ENCODE peak calls at places on chromosomes 13 and 19, in seven cellular contexts. N, K, J, T, V, F and R are unnamed samples.
A peak's percentile ranks its signal among the peaks of the same experiment; 100 is the strongest.

GRCh38 chr19:41307090-41307875 is 2.7 kb upstream of the CCDC97 start:
- DNase-seq in T (no peak), J (no peak), F (no peak), N (no peak), K (no peak), V (no peak), R (no peak)

GRCh38 chr19:49614096-49614857 is 23.3 kb downstream of the PRR12 start:
- DNase-seq in F (no peak), N (no peak), T (no peak), J (peak; percentile 95), K (peak; percentile 69), V (no peak), R (peak; percentile 50)

GRCh38 chr19:50537306-50537685 is 23.6 kb upstream of the ASPDH start:
- DNase-seq in K (no peak), J (no peak), T (no peak), N (no peak), F (no peak), V (no peak), R (no peak)

GRCh38 chr13:29621401-29621800 is 25.9 kb upstream of the SLC7A1 start:
- DNase-seq in J (peak; percentile 79), F (no peak), T (no peak), V (no peak), N (no peak), K (no peak), R (peak; percentile 21)

GRCh38 chr19:48635263-48635965 is 1.8 kb downstream of the DBP start:
- DNase-seq in N (peak; percentile 64), J (no peak), K (peak; percentile 88), V (no peak), T (peak; percentile 67), F (peak; percentile 57), R (no peak)

GRCh38 chr13:52892925-52893324 is 44.5 kb upstream of the PCDH8 start:
- DNase-seq in V (no peak), F (no peak), N (no peak), K (no peak), J (no peak), T (no peak), R (no peak)

GRCh38 chr13:23754506-23754905 is 134.7 kb downstream of the MIPEP start:
- DNase-seq in J (no peak), T (no peak), N (no peak), F (no peak), V (no peak), K (peak; percentile 39), R (no peak)

GRCh38 chr13:97141564-97142005 is 80.5 kb upstream of the MBNL2 start:
- DNase-seq in J (peak; percentile 89), T (no peak), N (no peak), V (peak; percentile 17), K (peak; percentile 55), F (peak; percentile 24), R (peak; percentile 89)

GRCh38 chr13:79451500-79451962 is 29.4 kb upstream of the NDFIP2 start:
- DNase-seq in V (no peak), J (peak; percentile 94), T (peak; percentile 41), K (peak; percentile 97), F (no peak), N (peak; percentile 86), R (no peak)

GRCh38 chr19:33684550-33685303 is 63.0 kb downstream of the CHST8 start:
- DNase-seq in F (no peak), J (peak; percentile 0), N (no peak), K (no peak), T (no peak), V (no peak), R (no peak)

GRCh38 chr19:41023193-41023592 is 32.1 kb downstream of the CYP2B6 start:
- DNase-seq in F (no peak), N (no peak), J (no peak), V (no peak), K (no peak), T (no peak), R (no peak)

GRCh38 chr13:21672811-21673591 is 2.1 kb downstream of the FGF9 start:
- DNase-seq in J (no peak), K (no peak), V (no peak), N (no peak), F (no peak), T (no peak), R (no peak)

GRCh38 chr19:13156968-13157882 is 7.0 kb downstream of the IER2 start:
- DNase-seq in F (no peak), T (no peak), K (peak; percentile 51), N (no peak), J (peak; percentile 43), V (no peak), R (no peak)

GRCh38 chr13:112057736-112058518 is 9.0 kb upstream of the SOX1 start:
- DNase-seq in T (no peak), V (peak; percentile 57), F (peak; percentile 34), K (no peak), J (no peak), N (no peak), R (no peak)

GRCh38 chr13:40315416-40316064 is 350.9 kb downstream of the FOXO1 start:
- DNase-seq in T (no peak), F (no peak), J (peak; percentile 65), V (no peak), N (peak; percentile 27), K (peak; percentile 79), R (no peak)

GRCh38 chr19:19064098-19064722 is 416 bp downstream of the SLC25A42 start:
- DNase-seq in K (no peak), T (peak; percentile 66), F (peak; percentile 52), N (no peak), J (no peak), V (no peak), R (peak; percentile 63)

GRCh38 chr13:33188093-33188882 is 97.3 kb downstream of the STARD13 start:
- DNase-seq in N (no peak), K (peak; percentile 8), J (peak; percentile 56), V (no peak), T (no peak), F (no peak), R (no peak)

GRCh38 chr13:75181906-75182305 is 300.1 kb downstream of the TBC1D4 start:
- DNase-seq in F (no peak), K (no peak), J (peak; percentile 82), T (no peak), V (no peak), N (no peak), R (peak; percentile 5)

GRCh38 chr19:2726904-2727639 is 5.9 kb upstream of the DIRAS1 start:
- DNase-seq in K (no peak), V (no peak), N (no peak), T (no peak), J (no peak), F (no peak), R (no peak)

GRCh38 chr19:10026744-10027143 is 13.5 kb downstream of the RDH8 start:
- DNase-seq in N (no peak), F (no peak), V (no peak), J (no peak), T (no peak), K (no peak), R (no peak)

GRCh38 chr13:54433511-54434206 is 1405.0 kb downstream of the OLFM4 start:
- DNase-seq in V (no peak), F (peak; percentile 75), T (no peak), J (no peak), K (no peak), N (no peak), R (no peak)

GRCh38 chr19:7340959-7341837 is 7.5 kb upstream of the ARHGEF18 start:
- DNase-seq in N (peak; percentile 73), K (peak; percentile 91), V (peak; percentile 93), J (peak; percentile 82), T (peak; percentile 89), F (peak; percentile 42), R (no peak)

GRCh38 chr19:29714953-29715694 is at the start of gene C19orf12:
- DNase-seq in J (peak; percentile 50), N (peak; percentile 51), F (peak; percentile 54), V (peak; percentile 60), T (peak; percentile 26), K (peak; percentile 82), R (peak; percentile 46)

GRCh38 chr13:65966991-65967451 is 1263.1 kb downstream of the PCDH9 start:
- DNase-seq in V (no peak), N (no peak), T (no peak), K (no peak), F (no peak), J (peak; percentile 76), R (peak; percentile 75)

GRCh38 chr19:49057636-49058234 is at the start of gene CGB7:
- DNase-seq in J (peak; percentile 54), K (peak; percentile 64), F (no peak), V (peak; percentile 53), N (peak; percentile 17), T (no peak), R (peak; percentile 50)

GRCh38 chr19:58381460-58382220 is 810 bp upstream of the ZNF837 start:
- DNase-seq in F (no peak), V (no peak), T (no peak), K (no peak), J (no peak), N (no peak), R (no peak)

GRCh38 chr13:36131931-36132297 is 732 bp upstream of the DCLK1 start:
- DNase-seq in J (peak; percentile 54), K (no peak), T (no peak), N (no peak), V (no peak), F (no peak), R (no peak)

GRCh38 chr13:60482012-60482411 is 85.0 kb downstream of the TDRD3 start:
- DNase-seq in K (peak; percentile 11), J (peak; percentile 56), F (no peak), T (no peak), V (no peak), N (no peak), R (no peak)